ENCODE peak calls at places on chromosome 4, in eight cellular contexts. I, L, J, X, E, T, Q and A are unnamed samples.

GRCh38 chr4:52369649-52370048 is 289.5 kb downstream of the USP46 start:
- DNase-seq in T (no peak), I (no peak), Q (no peak), L (peak), J (no peak), E (no peak), X (no peak), A (no peak)

GRCh38 chr4:128871948-128872347 is 62.4 kb downstream of the JADE1 start:
- DNase-seq in Q (no peak), L (no peak), J (no peak), X (no peak), I (no peak), E (no peak), T (no peak), A (no peak)

GRCh38 chr4:150251752-150252190 is 173.5 kb downstream of the DCLK2 start:
- DNase-seq in T (no peak), I (no peak), J (no peak), Q (no peak), X (no peak), L (no peak), E (no peak), A (no peak)

GRCh38 chr4:41472098-41472497 is 65.9 kb upstream of the LIMCH1 start:
- DNase-seq in L (no peak), J (no peak), T (no peak), Q (no peak), X (no peak), I (no peak), E (no peak), A (no peak)

GRCh38 chr4:46389301-46389761 is 597 bp downstream of the GABRA2 start:
- DNase-seq in X (no peak), Q (no peak), L (peak), T (no peak), I (no peak), E (peak), J (no peak), A (no peak)

GRCh38 chr4:159435561-159436023 is 332.7 kb downstream of the RAPGEF2 start:
- DNase-seq in I (no peak), E (no peak), T (no peak), L (no peak), Q (no peak), J (no peak), X (no peak), A (no peak)

GRCh38 chr4:161143375-161143774 is 1020.4 kb downstream of the FSTL5 start:
- DNase-seq in J (no peak), E (no peak), X (no peak), T (no peak), Q (no peak), L (no peak), I (no peak), A (no peak)

GRCh38 chr4:146654648-146654975 is 15.9 kb downstream of the POU4F2 start:
- DNase-seq in L (no peak), J (no peak), I (no peak), E (no peak), Q (no peak), X (no peak), T (no peak), A (no peak)

GRCh38 chr4:147793569-147793968 is 61.7 kb downstream of the ARHGAP10 start:
- DNase-seq in J (no peak), L (no peak), T (no peak), I (no peak), X (no peak), Q (no peak), E (no peak), A (no peak)

GRCh38 chr4:27178066-27178465 is 317.4 kb downstream of the STIM2 start:
- DNase-seq in X (no peak), J (no peak), L (no peak), E (no peak), T (no peak), I (no peak), Q (no peak), A (no peak)

GRCh38 chr4:140861359-140862181 is 105.4 kb upstream of the TBC1D9 start:
- DNase-seq in T (peak), I (no peak), X (peak), L (peak), E (no peak), J (peak), Q (no peak), A (peak)

GRCh38 chr4:177229331-177229730 is 80.3 kb upstream of the NEIL3 start:
- DNase-seq in L (no peak), I (no peak), T (no peak), E (no peak), Q (no peak), X (no peak), J (no peak), A (no peak)

GRCh38 chr4:168643083-168643795 is 146.4 kb downstream of the PALLD start:
- DNase-seq in T (no peak), Q (no peak), L (peak), X (no peak), E (no peak), J (no peak), I (no peak), A (no peak)

GRCh38 chr4:25861951-25862410 is 807 bp downstream of the SEL1L3 start:
- DNase-seq in X (no peak), J (no peak), I (no peak), Q (no peak), T (no peak), L (no peak), E (no peak), A (peak)

GRCh38 chr4:5711479-5712184 is 631 bp downstream of the EVC start:
- DNase-seq in E (no peak), I (no peak), J (no peak), L (no peak), T (no peak), Q (peak), X (peak), A (peak)

GRCh38 chr4:42411803-42412202 is 14.5 kb downstream of the SHISA3 start:
- DNase-seq in T (no peak), J (no peak), X (no peak), Q (no peak), L (no peak), E (no peak), I (no peak), A (no peak)

GRCh38 chr4:139889194-139889762 is 223.7 kb downstream of the MGST2 start:
- DNase-seq in E (no peak), Q (no peak), I (no peak), J (no peak), L (no peak), X (no peak), T (no peak), A (no peak)

GRCh38 chr4:123672987-123673386 is 276.4 kb downstream of the SPRY1 start:
- DNase-seq in E (no peak), Q (no peak), T (peak), I (no peak), X (no peak), L (no peak), J (peak), A (no peak)

GRCh38 chr4:42566835-42567234 is 90.1 kb downstream of the ATP8A1 start:
- DNase-seq in E (no peak), J (no peak), I (no peak), L (no peak), X (no peak), T (no peak), Q (no peak), A (no peak)

GRCh38 chr4:158884280-158884679 is 115.5 kb downstream of the FNIP2 start:
- DNase-seq in I (no peak), J (no peak), E (no peak), T (no peak), L (no peak), X (no peak), Q (no peak), A (no peak)

GRCh38 chr4:38805530-38806145 is 1.0 kb upstream of the TLR1 start:
- DNase-seq in J (peak), L (no peak), I (no peak), Q (no peak), E (no peak), X (no peak), T (no peak), A (no peak)

GRCh38 chr4:109128589-109128988 is 173.9 kb downstream of the COL25A1 start:
- DNase-seq in J (no peak), T (no peak), X (no peak), E (no peak), Q (no peak), L (no peak), I (no peak), A (no peak)

GRCh38 chr4:23889814-23890269 is at the start of gene PPARGC1A:
- DNase-seq in I (no peak), Q (peak), T (peak), J (no peak), L (peak), E (peak), X (peak), A (peak)

GRCh38 chr4:69490271-69490670 is 5.4 kb downstream of the UGT2B4 start:
- DNase-seq in E (no peak), X (no peak), I (no peak), J (no peak), T (peak), Q (no peak), L (no peak), A (no peak)

GRCh38 chr4:54076673-54077072 is 12.3 kb upstream of the CHIC2 start:
- DNase-seq in L (no peak), I (no peak), J (no peak), X (no peak), T (no peak), E (no peak), Q (no peak), A (no peak)

GRCh38 chr4:44368413-44369167 is 80.0 kb downstream of the KCTD8 start:
- DNase-seq in I (no peak), T (peak), J (no peak), E (no peak), X (no peak), Q (no peak), L (no peak), A (no peak)

GRCh38 chr4:31538877-31539276 is 818.7 kb downstream of the PCDH7 start:
- DNase-seq in T (no peak), X (no peak), E (no peak), L (no peak), J (no peak), Q (no peak), I (no peak), A (no peak)

GRCh38 chr4:38308728-38309315 is 348.6 kb downstream of the PTTG2 start:
- DNase-seq in L (no peak), J (no peak), T (peak), E (no peak), I (no peak), Q (no peak), X (no peak), A (no peak)

GRCh38 chr4:2667428-2667827 is 88.7 kb downstream of the TNIP2 start:
- DNase-seq in I (no peak), X (no peak), L (no peak), J (no peak), E (no peak), Q (no peak), T (no peak), A (no peak)

GRCh38 chr4:110586137-110586850 is 36.6 kb downstream of the PITX2 start:
- DNase-seq in L (peak), X (no peak), J (no peak), E (no peak), Q (no peak), I (no peak), T (peak), A (no peak)
- TF ChIP-seq CTCF in L (peak), X (peak), J (no peak), E (no peak), Q (no peak), I (no peak), T (peak), A (peak)

DNA sequence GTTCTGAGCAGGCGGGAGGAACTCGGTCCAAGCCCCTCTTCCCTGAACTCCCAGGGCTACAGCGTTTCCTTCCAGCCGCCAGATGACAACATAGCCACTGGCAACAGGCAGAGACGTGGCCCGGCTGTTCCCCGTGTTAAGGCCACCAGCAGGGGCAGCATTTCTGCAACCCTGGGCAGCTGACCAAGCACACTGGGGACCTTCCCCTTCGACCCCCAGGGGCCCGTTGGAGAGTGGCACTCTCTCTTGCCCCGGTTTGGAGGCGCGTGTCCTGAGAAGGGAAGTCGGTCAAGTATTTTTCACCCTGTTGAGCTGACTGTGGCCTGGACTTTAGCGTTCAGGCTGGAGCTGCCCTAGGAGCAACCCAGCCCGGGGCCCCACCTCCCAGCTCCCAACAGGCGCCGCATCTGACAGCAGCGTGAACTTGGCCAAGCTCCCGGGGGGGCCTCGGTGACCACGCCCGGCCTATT is 37.6 kb downstream of the ZBTB49 start:
- DNase-seq in X (no peak), L (peak), E (no peak), T (no peak), I (peak), Q (peak), J (no peak), A (peak)
- TF ChIP-seq CTCF in X (no peak), L (peak), E (no peak), T (peak), I (no peak), Q (no peak), J (no peak), A (peak)

GRCh38 chr4:93867416-93868001 is 39.0 kb downstream of the ATOH1 start:
- DNase-seq in Q (no peak), E (no peak), X (no peak), L (no peak), T (no peak), I (no peak), J (no peak), A (no peak)

GRCh38 chr4:93870876-93871458 is 42.4 kb downstream of the ATOH1 start:
- DNase-seq in Q (no peak), X (no peak), L (no peak), I (no peak), E (no peak), J (no peak), T (no peak), A (no peak)

DNA sequence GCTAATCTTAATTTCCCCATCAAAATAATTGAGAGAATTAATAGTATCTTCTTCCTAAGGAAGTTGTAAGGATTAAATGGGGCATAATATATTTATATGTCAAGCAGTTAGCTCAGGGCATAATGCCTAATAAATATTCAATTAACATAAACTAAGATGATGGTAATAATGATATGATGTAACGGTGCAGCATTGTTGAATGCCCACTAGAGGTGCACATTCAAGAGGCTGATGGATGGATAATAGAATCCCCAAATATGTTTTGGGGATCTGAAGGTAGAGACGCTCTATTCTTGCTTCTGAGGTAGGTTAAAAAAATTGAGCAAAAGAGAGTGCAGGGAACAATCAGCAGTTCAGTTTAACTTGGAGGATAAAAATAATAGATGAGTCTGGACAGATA is 37.1 kb downstream of the ATOH1 start:
- DNase-seq in J (no peak), X (no peak), Q (no peak), T (no peak), E (no peak), I (no peak), L (no peak), A (no peak)
- TF ChIP-seq CTCF in J (no peak), X (no peak), Q (no peak), T (peak), E (no peak), I (no peak), L (peak), A (no peak)

DNA sequence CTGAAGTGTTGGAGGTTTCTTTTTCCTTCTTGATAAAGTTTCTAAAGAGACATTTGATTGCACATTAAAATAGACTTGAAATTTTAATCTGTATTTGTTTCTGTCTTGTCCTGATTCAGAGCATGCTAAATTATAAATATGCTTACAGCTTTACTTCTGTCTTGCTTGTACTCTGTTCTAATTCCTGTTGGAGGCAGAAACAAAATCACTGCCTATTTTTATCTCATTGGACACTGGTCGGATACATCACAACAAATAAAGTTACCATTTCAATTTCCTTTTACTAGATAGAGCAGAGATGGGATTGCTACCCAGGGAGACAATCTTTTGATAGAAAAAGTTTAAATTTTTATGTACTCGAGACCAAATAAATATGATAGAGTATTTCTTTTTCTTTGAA is 6.9 kb downstream of the ANK2 start:
- DNase-seq in E (no peak), Q (no peak), X (no peak), L (no peak), J (no peak), I (no peak), T (no peak), A (no peak)
- TF ChIP-seq CTCF in E (no peak), Q (no peak), X (no peak), L (no peak), J (no peak), I (no peak), T (no peak), A (no peak)

DNA sequence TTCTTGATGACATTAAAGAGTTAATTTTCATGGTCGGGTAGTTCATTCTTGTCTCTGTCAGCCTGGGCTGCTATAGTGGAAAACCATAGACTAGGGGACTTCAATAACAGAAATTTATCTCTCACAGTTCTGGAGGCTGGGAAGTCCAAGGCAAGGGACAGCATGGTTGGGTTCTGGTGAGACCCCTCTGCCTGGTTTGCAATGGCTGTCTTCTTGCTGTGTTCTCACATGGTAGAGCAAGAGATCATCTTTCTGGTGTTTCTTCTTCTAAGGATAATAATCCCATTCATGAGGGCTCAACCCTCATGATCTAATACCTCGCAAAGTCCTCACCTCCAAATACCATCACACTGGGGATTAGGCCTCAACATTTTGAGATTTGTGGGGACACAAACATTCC is 50.1 kb downstream of the RHOH start:
- DNase-seq in X (no peak), E (no peak), T (no peak), L (no peak), I (no peak), J (no peak), Q (no peak), A (no peak)
- TF ChIP-seq CTCF in X (no peak), E (no peak), T (no peak), L (no peak), I (no peak), J (no peak), Q (no peak), A (no peak)

DNA sequence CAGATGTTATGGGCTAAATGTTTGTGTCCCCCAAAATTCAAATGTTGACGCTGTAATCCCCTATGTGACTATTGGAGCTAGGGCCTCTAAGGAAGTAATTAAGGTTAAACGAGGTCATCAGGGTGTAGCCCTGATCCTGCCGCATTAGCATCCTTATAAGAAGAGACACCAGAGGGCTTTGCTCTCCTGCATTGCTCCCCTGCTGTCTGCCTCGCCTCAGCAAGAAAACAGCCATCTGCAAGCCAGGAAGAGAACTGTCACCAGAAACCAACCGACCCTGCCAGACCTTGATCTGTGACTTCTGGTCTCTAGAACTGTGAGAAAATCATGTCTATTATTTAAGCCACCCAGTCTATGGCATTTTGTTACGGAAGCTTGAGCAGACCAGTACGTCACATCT is 331.9 kb downstream of the DCTD start:
- DNase-seq in Q (no peak), J (no peak), L (no peak), E (no peak), I (no peak), T (no peak), X (no peak), A (no peak)
- TF ChIP-seq CTCF in Q (no peak), J (no peak), L (no peak), E (no peak), I (no peak), T (no peak), X (no peak), A (no peak)